ENCODE peak calls at places on chromosomes 5 and 9, in ten cellular contexts. V is A549, I is HepG2, N is stomach, U is uterus, M is HCT116, P is thyroid gland, L is esophagus squamous epithelium, K is spleen, O is breast epithelium. W is an unnamed sample. For H3K4me1, the result is how much of the 10 kb centered on the place peaks cover.

GRCh38 chr5:95759005-95759404 is 27.9 kb downstream of the RHOBTB3 start:
- DNase-seq in V (peak), I (peak), N (no peak), U (no peak), M (no peak), P (peak), L (no peak), K (no peak), O (no peak), W (no peak)

GRCh38 chr9:132943677-132944293 is 631 bp downstream of the TSC1 start:
- DNase-seq in V (no peak), I (no peak), N (no peak), U (no peak), M (no peak), P (no peak), L (no peak), K (no peak), O (no peak), W (no peak)

GRCh38 chr9:134026561-134026960 is 1.3 kb downstream of the BRD3OS start:
- DNase-seq in V (no peak), I (no peak), N (no peak), U (peak), M (no peak), P (no peak), L (no peak), K (peak), O (peak), W (peak)

GRCh38 chr9:134057751-134058701 is 9.8 kb downstream of the BRD3 start:
- DNase-seq in V (no peak), I (peak), N (peak), U (peak), M (no peak), P (peak), L (no peak), K (peak), O (no peak), W (no peak)

GRCh38 chr5:15993334-15993733 is 186.3 kb downstream of the MARCHF11 start:
- DNase-seq in V (peak), I (no peak), N (no peak), U (no peak), M (no peak), P (no peak), L (no peak), K (no peak), O (no peak), W (no peak)

GRCh38 chr9:33263131-33263935 is 1.2 kb downstream of the BAG1 start:
- DNase-seq in V (no peak), I (peak), N (no peak), U (peak), M (no peak), P (no peak), L (no peak), K (peak), O (no peak), W (no peak)

GRCh38 chr5:17252543-17252942 is 35.1 kb downstream of the BASP1 start:
- DNase-seq in V (no peak), I (no peak), N (no peak), U (no peak), M (no peak), P (no peak), L (no peak), K (no peak), O (no peak), W (no peak)

GRCh38 chr5:169064093-169064492 is 236.8 kb downstream of the SLIT3 start:
- DNase-seq in V (peak), I (no peak), N (peak), U (no peak), M (no peak), P (peak), L (no peak), K (no peak), O (no peak), W (peak)

GRCh38 chr5:123371575-123372179 is 51.5 kb downstream of the CEP120 start:
- DNase-seq in V (peak), I (peak), N (peak), U (peak), M (no peak), P (peak), L (no peak), K (peak), O (no peak), W (no peak)

GRCh38 chr9:133967024-133967741 is 24.9 kb downstream of the VAV2 start:
- DNase-seq in V (no peak), I (no peak), N (no peak), U (no peak), M (no peak), P (no peak), L (no peak), K (no peak), O (no peak), W (no peak)

GRCh38 chr9:92350129-92350739 is 24.5 kb downstream of the CENPP start:
- DNase-seq in V (no peak), I (no peak), N (no peak), U (no peak), M (no peak), P (no peak), L (no peak), K (no peak), O (no peak), W (no peak)

GRCh38 chr5:151156732-151157402 is 712 bp downstream of the ANXA6 start:
- DNase-seq in V (no peak), I (no peak), N (no peak), U (no peak), M (no peak), P (no peak), L (no peak), K (peak), O (no peak), W (peak)

GRCh38 chr5:173618927-173619519 is 2.6 kb upstream of the BOD1 start:
- DNase-seq in V (peak), I (peak), N (peak), U (peak), M (peak), P (peak), L (no peak), K (no peak), O (peak), W (no peak)

GRCh38 chr5:147448766-147449165 is 61.1 kb downstream of the DPYSL3 start:
- DNase-seq in V (no peak), I (no peak), N (no peak), U (no peak), M (no peak), P (no peak), L (no peak), K (no peak), O (no peak), W (no peak)

GRCh38 chr5:68245325-68245724 is 29.8 kb downstream of the PIK3R1 start:
- DNase-seq in V (no peak), I (no peak), N (no peak), U (no peak), M (no peak), P (no peak), L (no peak), K (no peak), O (no peak), W (no peak)

GRCh38 chr5:168291281-168291960 is at the start of gene WWC1:
- DNase-seq in V (peak), I (peak), N (peak), U (no peak), M (peak), P (peak), L (no peak), K (peak), O (peak), W (peak)

GRCh38 chr9:4549751-4550295 is 59.6 kb downstream of the SLC1A1 start:
- DNase-seq in V (no peak), I (no peak), N (no peak), U (no peak), M (no peak), P (no peak), L (no peak), K (no peak), O (no peak), W (no peak)

GRCh38 chr5:93572773-93573626 is 8.0 kb downstream of the NR2F1-AS1 start:
- DNase-seq in V (no peak), I (no peak), N (no peak), U (peak), M (no peak), P (no peak), L (no peak), K (no peak), O (no peak), W (peak)

GRCh38 chr9:79256691-79257213 is 315.0 kb upstream of the TLE4 start:
- DNase-seq in V (no peak), I (no peak), N (no peak), U (no peak), M (no peak), P (peak), L (no peak), K (no peak), O (no peak), W (no peak)

GRCh38 chr9:35870351-35870923 is at the start of gene OR13J1:
- DNase-seq in V (no peak), I (no peak), N (no peak), U (no peak), M (no peak), P (no peak), L (no peak), K (no peak), O (no peak), W (no peak)

GRCh38 chr5:133371371-133372155 is 240.8 kb downstream of the FSTL4 start:
- DNase-seq in V (peak), I (no peak), N (no peak), U (no peak), M (peak), P (no peak), L (no peak), K (no peak), O (no peak), W (no peak)

GRCh38 chr9:105883847-105884246 is 189.5 kb downstream of the TMEM38B start:
- DNase-seq in V (no peak), I (no peak), N (no peak), U (no peak), M (no peak), P (no peak), L (no peak), K (no peak), O (no peak), W (no peak)

GRCh38 chr5:6434737-6435136 is 13.9 kb upstream of the UBE2QL1 start:
- DNase-seq in V (no peak), I (no peak), N (no peak), U (no peak), M (no peak), P (no peak), L (no peak), K (no peak), O (no peak), W (no peak)

GRCh38 chr5:59525957-59526356 is 367.6 kb downstream of the PDE4D start:
- DNase-seq in V (peak), I (peak), N (no peak), U (no peak), M (no peak), P (no peak), L (no peak), K (no peak), O (no peak), W (no peak)

GRCh38 chr5:125550237-125550636 is 803.8 kb upstream of the ZNF608 start:
- DNase-seq in V (no peak), I (no peak), N (no peak), U (no peak), M (no peak), P (no peak), L (no peak), K (no peak), O (no peak), W (no peak)
- H3K4me1 ChIP-seq in V (under half), I (under half), N (under half), U (under half), M (under half), P (under half), L (under half), K (under half), O (under half), W (under half)

GRCh38 chr9:131279927-131280530 is 3.7 kb upstream of the FAM78A start:
- DNase-seq in V (no peak), I (no peak), N (no peak), U (no peak), M (no peak), P (no peak), L (no peak), K (no peak), O (no peak), W (peak)
- TF ChIP-seq POLR2A in V (no peak), I (no peak), N (no peak), U (no peak), M (no peak), P (no peak), L (no peak), K (no peak), O (no peak), W (no peak)

GRCh38 chr9:135889564-135890189 is 17.7 kb downstream of the CAMSAP1 start:
- DNase-seq in V (no peak), I (no peak), N (peak), U (no peak), M (no peak), P (no peak), L (no peak), K (no peak), O (no peak), W (no peak)

GRCh38 chr9:135888126-135888765 is 19.1 kb downstream of the CAMSAP1 start:
- DNase-seq in V (no peak), I (no peak), N (peak), U (no peak), M (no peak), P (no peak), L (no peak), K (peak), O (no peak), W (no peak)

GRCh38 chr9:135888766-135889394 is 18.5 kb downstream of the CAMSAP1 start:
- DNase-seq in V (no peak), I (no peak), N (peak), U (no peak), M (no peak), P (no peak), L (no peak), K (no peak), O (no peak), W (no peak)

GRCh38 chr9:135890896-135891631 is 16.3 kb downstream of the CAMSAP1 start:
- DNase-seq in V (no peak), I (no peak), N (peak), U (no peak), M (no peak), P (no peak), L (no peak), K (no peak), O (no peak), W (no peak)

GRCh38 chr9:135890190-135890861 is 17.0 kb downstream of the CAMSAP1 start:
- DNase-seq in V (no peak), I (no peak), N (peak), U (no peak), M (no peak), P (no peak), L (no peak), K (peak), O (peak), W (no peak)
- H3K4me1 ChIP-seq in V (under half), I (under half), N (under half), U (under half), M (under half), P (under half), L (half or more), K (under half), O (under half), W (half or more)

GRCh38 chr5:9411142-9411541 is 134.7 kb downstream of the SEMA5A start:
- DNase-seq in V (no peak), I (no peak), N (no peak), U (no peak), M (no peak), P (no peak), L (no peak), K (no peak), O (no peak), W (no peak)
- TF ChIP-seq POLR2A in V (no peak), I (no peak), N (no peak), U (no peak), M (no peak), P (no peak), L (no peak), K (no peak), O (no peak), W (no peak)

GRCh38 chr5:142901476-142902187 is 131.5 kb downstream of the ARHGAP26 start:
- DNase-seq in V (no peak), I (no peak), N (no peak), U (no peak), M (no peak), P (no peak), L (no peak), K (no peak), O (no peak), W (no peak)

GRCh38 chr5:142902188-142902965 is 132.2 kb downstream of the ARHGAP26 start:
- DNase-seq in V (no peak), I (no peak), N (no peak), U (no peak), M (no peak), P (no peak), L (no peak), K (no peak), O (no peak), W (peak)

GRCh38 chr5:142906863-142907671 is 136.9 kb downstream of the ARHGAP26 start:
- DNase-seq in V (no peak), I (no peak), N (no peak), U (peak), M (no peak), P (no peak), L (no peak), K (no peak), O (no peak), W (peak)

GRCh38 chr5:142905375-142905774 is 135.2 kb downstream of the ARHGAP26 start:
- DNase-seq in V (no peak), I (no peak), N (no peak), U (no peak), M (no peak), P (no peak), L (no peak), K (no peak), O (no peak), W (no peak)

GRCh38 chr5:142904421-142904820 is 134.2 kb downstream of the ARHGAP26 start:
- DNase-seq in V (no peak), I (no peak), N (no peak), U (no peak), M (no peak), P (no peak), L (no peak), K (no peak), O (no peak), W (no peak)
- H3K4me1 ChIP-seq in V (under half), I (under half), N (under half), U (under half), M (under half), P (under half), L (under half), K (under half), O (under half), W (under half)

GRCh38 chr5:180626661-180627385 is 22.6 kb downstream of the FLT4 start:
- DNase-seq in V (no peak), I (no peak), N (no peak), U (no peak), M (no peak), P (no peak), L (no peak), K (no peak), O (no peak), W (no peak)

GRCh38 chr5:180624630-180625029 is 24.8 kb downstream of the FLT4 start:
- DNase-seq in V (no peak), I (no peak), N (no peak), U (no peak), M (no peak), P (no peak), L (no peak), K (no peak), O (no peak), W (peak)

GRCh38 chr5:180623844-180624243 is 25.6 kb downstream of the FLT4 start:
- DNase-seq in V (no peak), I (no peak), N (no peak), U (no peak), M (no peak), P (no peak), L (no peak), K (no peak), O (no peak), W (no peak)

GRCh38 chr5:180625791-180626660 is 23.4 kb downstream of the FLT4 start:
- DNase-seq in V (no peak), I (no peak), N (no peak), U (no peak), M (no peak), P (no peak), L (no peak), K (no peak), O (no peak), W (peak)

GRCh38 chr5:180625125-180625790 is 24.1 kb downstream of the FLT4 start:
- DNase-seq in V (no peak), I (no peak), N (no peak), U (no peak), M (no peak), P (no peak), L (no peak), K (no peak), O (no peak), W (no peak)
- TF ChIP-seq POLR2A in V (no peak), I (no peak), N (no peak), U (no peak), M (no peak), P (no peak), L (no peak), K (no peak), O (no peak), W (no peak)

DNA sequence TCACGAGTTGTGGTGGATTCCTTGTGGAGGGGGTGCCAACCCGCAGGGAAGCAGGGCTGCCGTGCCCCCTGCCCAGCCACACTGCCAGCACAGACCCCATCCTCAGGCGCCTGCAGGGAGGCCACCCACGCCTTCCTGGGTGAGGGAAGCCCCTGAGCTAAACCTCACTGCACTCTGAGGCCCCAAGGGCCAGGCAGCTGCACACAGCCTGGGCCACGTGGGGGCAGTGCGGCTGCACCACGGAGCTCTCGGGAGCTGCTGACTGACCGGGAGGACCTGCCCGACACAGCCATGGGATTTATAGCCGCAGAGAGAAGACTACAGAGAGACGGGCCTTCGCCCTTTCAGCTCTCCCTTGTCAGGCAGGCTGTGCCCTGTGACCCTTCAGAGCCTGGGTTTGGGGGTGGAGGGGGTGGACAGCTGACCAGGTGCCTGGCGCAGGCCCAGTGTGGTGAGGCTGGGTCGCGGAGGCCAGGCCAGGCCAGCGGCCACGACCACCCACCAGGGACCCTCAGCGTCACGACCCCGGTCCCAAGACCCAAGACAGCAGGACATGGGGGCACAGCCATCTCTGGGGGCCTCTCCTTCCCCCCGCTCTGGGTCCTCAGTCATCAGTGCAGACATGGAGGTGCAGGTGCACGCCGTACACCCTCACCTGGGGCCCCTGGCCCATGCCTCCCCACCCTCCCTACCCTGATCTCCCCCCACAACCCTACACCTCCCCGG is 4.3 kb upstream of the AHRR start:
- DNase-seq in V (peak), I (peak), N (no peak), U (no peak), M (peak), P (no peak), L (no peak), K (no peak), O (no peak), W (no peak)
- H3K4me1 ChIP-seq in V (under half), I (under half), N (under half), U (under half), M (under half), P (under half), L (under half), K (under half), O (under half), W (under half)